ENCODE peak calls at places on chromosome 17, in eight cellular contexts. One of them, this sample, is unnamed.

GRCh38 chr17:7063518-7064094 is 16.4 kb downstream of the CLEC10A start:
- DNase-seq in psoas muscle: no peak
- DNase-seq in AG09309: no peak
- DNase-seq in GM12865: no peak
- DNase-seq in gastrocnemius medialis: no peak
- DNase-seq in transverse colon: no peak
- DNase-seq in HCT116: no peak
- DNase-seq in fibroblast of mammary gland: peak
- DNase-seq in this sample: no peak

GRCh38 chr17:29570521-29570920 is 2.0 kb downstream of the TP53I13 start:
- DNase-seq in gastrocnemius medialis: no peak
- DNase-seq in GM12865: no peak
- DNase-seq in transverse colon: peak
- DNase-seq in HCT116: no peak
- DNase-seq in psoas muscle: no peak
- DNase-seq in fibroblast of mammary gland: no peak
- DNase-seq in AG09309: no peak
- DNase-seq in this sample: peak

GRCh38 chr17:78836420-78837021 is 4.1 kb downstream of the USP36 start:
- DNase-seq in fibroblast of mammary gland: no peak
- DNase-seq in gastrocnemius medialis: no peak
- DNase-seq in GM12865: no peak
- DNase-seq in HCT116: no peak
- DNase-seq in psoas muscle: no peak
- DNase-seq in AG09309: no peak
- DNase-seq in transverse colon: no peak
- DNase-seq in this sample: no peak

GRCh38 chr17:79160980-79161621 is 86.5 kb downstream of the ENGASE start:
- DNase-seq in gastrocnemius medialis: no peak
- DNase-seq in transverse colon: no peak
- DNase-seq in AG09309: no peak
- DNase-seq in psoas muscle: no peak
- DNase-seq in fibroblast of mammary gland: no peak
- DNase-seq in GM12865: peak
- DNase-seq in HCT116: no peak
- DNase-seq in this sample: no peak

GRCh38 chr17:76752006-76752405 is 14.1 kb downstream of the MFSD11 start:
- DNase-seq in transverse colon: no peak
- DNase-seq in gastrocnemius medialis: no peak
- DNase-seq in psoas muscle: no peak
- DNase-seq in GM12865: no peak
- DNase-seq in AG09309: no peak
- DNase-seq in fibroblast of mammary gland: no peak
- DNase-seq in HCT116: no peak
- DNase-seq in this sample: no peak

GRCh38 chr17:45791935-45792334 is 7.8 kb downstream of the CRHR1 start:
- DNase-seq in psoas muscle: no peak
- DNase-seq in transverse colon: no peak
- DNase-seq in GM12865: no peak
- DNase-seq in fibroblast of mammary gland: no peak
- DNase-seq in AG09309: no peak
- DNase-seq in gastrocnemius medialis: no peak
- DNase-seq in HCT116: no peak
- DNase-seq in this sample: no peak

GRCh38 chr17:45783593-45784292 is 377 bp upstream of the CRHR1 start:
- DNase-seq in HCT116: no peak
- DNase-seq in AG09309: no peak
- DNase-seq in gastrocnemius medialis: no peak
- DNase-seq in fibroblast of mammary gland: no peak
- DNase-seq in transverse colon: no peak
- DNase-seq in psoas muscle: peak
- DNase-seq in GM12865: no peak
- DNase-seq in this sample: peak

GRCh38 chr17:68780561-68780960 is 174.6 kb downstream of the ABCA8 start:
- DNase-seq in transverse colon: no peak
- DNase-seq in fibroblast of mammary gland: no peak
- DNase-seq in AG09309: no peak
- DNase-seq in psoas muscle: no peak
- DNase-seq in GM12865: no peak
- DNase-seq in gastrocnemius medialis: no peak
- DNase-seq in HCT116: no peak
- DNase-seq in this sample: no peak

GRCh38 chr17:79797492-79798295 is 817 bp upstream of the CBX8 start:
- DNase-seq in gastrocnemius medialis: no peak
- DNase-seq in fibroblast of mammary gland: no peak
- DNase-seq in GM12865: peak
- DNase-seq in transverse colon: no peak
- DNase-seq in psoas muscle: peak
- DNase-seq in HCT116: no peak
- DNase-seq in AG09309: no peak
- DNase-seq in this sample: no peak

GRCh38 chr17:80195671-80196529 is 24.2 kb downstream of the SGSH start:
- DNase-seq in fibroblast of mammary gland: no peak
- DNase-seq in GM12865: peak
- DNase-seq in psoas muscle: no peak
- DNase-seq in HCT116: no peak
- DNase-seq in AG09309: no peak
- DNase-seq in transverse colon: no peak
- DNase-seq in gastrocnemius medialis: no peak
- DNase-seq in this sample: peak

GRCh38 chr17:55416000-55416399 is 5.6 kb downstream of the MMD start:
- DNase-seq in psoas muscle: no peak
- DNase-seq in HCT116: no peak
- DNase-seq in AG09309: no peak
- DNase-seq in transverse colon: no peak
- DNase-seq in GM12865: no peak
- DNase-seq in gastrocnemius medialis: no peak
- DNase-seq in fibroblast of mammary gland: no peak
- DNase-seq in this sample: no peak

GRCh38 chr17:27938864-27939263 is 45.7 kb upstream of the LYRM9 start:
- DNase-seq in HCT116: no peak
- DNase-seq in AG09309: no peak
- DNase-seq in GM12865: no peak
- DNase-seq in gastrocnemius medialis: no peak
- DNase-seq in transverse colon: no peak
- DNase-seq in psoas muscle: no peak
- DNase-seq in fibroblast of mammary gland: no peak
- DNase-seq in this sample: no peak
- TF ChIP-seq CTCF in HCT116: no peak
- TF ChIP-seq CTCF in AG09309: no peak
- TF ChIP-seq CTCF in GM12865: no peak
- TF ChIP-seq CTCF in gastrocnemius medialis: no peak
- TF ChIP-seq CTCF in transverse colon: no peak
- TF ChIP-seq CTCF in psoas muscle: no peak
- TF ChIP-seq CTCF in fibroblast of mammary gland: no peak
- TF ChIP-seq CTCF in this sample: no peak

GRCh38 chr17:82129095-82129494 is 31.1 kb upstream of the FASN start:
- DNase-seq in GM12865: no peak
- DNase-seq in AG09309: no peak
- DNase-seq in gastrocnemius medialis: no peak
- DNase-seq in fibroblast of mammary gland: no peak
- DNase-seq in psoas muscle: no peak
- DNase-seq in HCT116: peak
- DNase-seq in transverse colon: no peak
- DNase-seq in this sample: no peak
- TF ChIP-seq CTCF in GM12865: no peak
- TF ChIP-seq CTCF in AG09309: peak
- TF ChIP-seq CTCF in gastrocnemius medialis: no peak
- TF ChIP-seq CTCF in fibroblast of mammary gland: peak
- TF ChIP-seq CTCF in psoas muscle: no peak
- TF ChIP-seq CTCF in HCT116: peak
- TF ChIP-seq CTCF in transverse colon: no peak
- TF ChIP-seq CTCF in this sample: peak

GRCh38 chr17:3729881-3730280 is 6.2 kb downstream of the HASPIN start:
- DNase-seq in transverse colon: no peak
- DNase-seq in AG09309: no peak
- DNase-seq in fibroblast of mammary gland: no peak
- DNase-seq in GM12865: no peak
- DNase-seq in gastrocnemius medialis: no peak
- DNase-seq in HCT116: no peak
- DNase-seq in psoas muscle: no peak
- DNase-seq in this sample: no peak

GRCh38 chr17:3727041-3727440 is 3.3 kb downstream of the HASPIN start:
- DNase-seq in psoas muscle: no peak
- DNase-seq in HCT116: no peak
- DNase-seq in gastrocnemius medialis: no peak
- DNase-seq in fibroblast of mammary gland: no peak
- DNase-seq in transverse colon: no peak
- DNase-seq in GM12865: peak
- DNase-seq in AG09309: no peak
- DNase-seq in this sample: peak

GRCh38 chr17:3735515-3735914 is 11.8 kb downstream of the HASPIN start:
- DNase-seq in transverse colon: no peak
- DNase-seq in psoas muscle: no peak
- DNase-seq in gastrocnemius medialis: no peak
- DNase-seq in AG09309: no peak
- DNase-seq in HCT116: no peak
- DNase-seq in GM12865: no peak
- DNase-seq in fibroblast of mammary gland: no peak
- DNase-seq in this sample: no peak

GRCh38 chr17:3730881-3731429 is 7.3 kb downstream of the HASPIN start:
- DNase-seq in HCT116: no peak
- DNase-seq in psoas muscle: no peak
- DNase-seq in fibroblast of mammary gland: no peak
- DNase-seq in AG09309: no peak
- DNase-seq in transverse colon: no peak
- DNase-seq in gastrocnemius medialis: no peak
- DNase-seq in GM12865: no peak
- DNase-seq in this sample: no peak

GRCh38 chr17:3732171-3732570 is 8.5 kb downstream of the HASPIN start:
- DNase-seq in GM12865: peak
- DNase-seq in HCT116: no peak
- DNase-seq in psoas muscle: no peak
- DNase-seq in AG09309: no peak
- DNase-seq in gastrocnemius medialis: no peak
- DNase-seq in transverse colon: peak
- DNase-seq in fibroblast of mammary gland: peak
- DNase-seq in this sample: peak
- TF ChIP-seq CTCF in GM12865: peak
- TF ChIP-seq CTCF in HCT116: no peak
- TF ChIP-seq CTCF in psoas muscle: no peak
- TF ChIP-seq CTCF in AG09309: no peak
- TF ChIP-seq CTCF in gastrocnemius medialis: peak
- TF ChIP-seq CTCF in transverse colon: no peak
- TF ChIP-seq CTCF in fibroblast of mammary gland: no peak
- TF ChIP-seq CTCF in this sample: peak

GRCh38 chr17:38603786-38604478 is 1.8 kb downstream of the SRCIN1 start:
- DNase-seq in transverse colon: no peak
- DNase-seq in psoas muscle: no peak
- DNase-seq in AG09309: no peak
- DNase-seq in gastrocnemius medialis: no peak
- DNase-seq in fibroblast of mammary gland: no peak
- DNase-seq in GM12865: no peak
- DNase-seq in HCT116: no peak
- DNase-seq in this sample: no peak

GRCh38 chr17:38605852-38606645 is at the start of gene SRCIN1:
- DNase-seq in AG09309: no peak
- DNase-seq in HCT116: no peak
- DNase-seq in fibroblast of mammary gland: no peak
- DNase-seq in GM12865: peak
- DNase-seq in gastrocnemius medialis: no peak
- DNase-seq in transverse colon: peak
- DNase-seq in psoas muscle: peak
- DNase-seq in this sample: peak

GRCh38 chr17:38602862-38603785 is 2.6 kb downstream of the SRCIN1 start:
- DNase-seq in gastrocnemius medialis: no peak
- DNase-seq in psoas muscle: peak
- DNase-seq in AG09309: no peak
- DNase-seq in fibroblast of mammary gland: no peak
- DNase-seq in GM12865: no peak
- DNase-seq in HCT116: no peak
- DNase-seq in transverse colon: no peak
- DNase-seq in this sample: no peak

GRCh38 chr17:38605230-38605851 is 411 bp downstream of the SRCIN1 start:
- DNase-seq in GM12865: no peak
- DNase-seq in AG09309: no peak
- DNase-seq in fibroblast of mammary gland: no peak
- DNase-seq in psoas muscle: no peak
- DNase-seq in transverse colon: no peak
- DNase-seq in gastrocnemius medialis: no peak
- DNase-seq in HCT116: no peak
- DNase-seq in this sample: peak

DNA sequence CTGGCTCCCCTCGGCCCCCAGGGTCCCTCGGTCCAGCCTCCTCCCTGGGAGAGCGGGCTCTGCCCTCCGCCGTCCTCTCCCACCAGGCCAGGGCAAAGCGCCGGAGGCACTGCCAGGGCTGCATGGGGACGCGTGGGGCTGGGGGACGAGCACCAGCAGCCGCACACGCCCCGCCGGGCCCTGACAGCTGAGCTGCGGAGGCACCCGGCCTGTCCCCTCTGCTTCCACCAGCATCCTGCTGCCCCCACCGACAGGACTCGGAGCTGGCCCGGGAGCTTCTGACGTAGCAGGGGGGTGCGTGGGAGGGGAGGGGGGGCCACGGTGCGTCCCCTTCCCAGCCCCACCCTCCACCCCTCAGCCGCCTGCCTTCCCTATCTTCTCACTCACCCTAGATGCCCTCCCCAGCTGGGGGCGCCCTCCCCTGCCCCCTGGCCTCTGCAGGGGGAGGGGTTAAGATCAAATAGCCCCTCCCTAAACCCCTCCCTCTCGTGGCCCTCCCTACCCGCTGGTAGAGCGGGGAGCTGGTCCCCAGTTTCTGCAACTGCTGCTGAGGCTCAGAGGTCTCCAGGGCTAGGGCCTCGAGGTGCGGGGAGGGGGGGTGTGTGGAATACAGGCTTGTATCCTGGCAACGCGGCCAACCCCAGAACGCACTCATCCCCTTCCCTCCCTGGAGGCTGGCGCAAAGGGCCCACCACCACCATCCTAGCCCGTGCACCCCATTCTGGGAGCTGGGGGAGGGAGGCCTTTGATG is 1.1 kb downstream of the SRCIN1 start:
- DNase-seq in transverse colon: no peak
- DNase-seq in fibroblast of mammary gland: no peak
- DNase-seq in gastrocnemius medialis: no peak
- DNase-seq in psoas muscle: peak
- DNase-seq in HCT116: no peak
- DNase-seq in AG09309: no peak
- DNase-seq in GM12865: peak
- DNase-seq in this sample: peak
- TF ChIP-seq CTCF in transverse colon: no peak
- TF ChIP-seq CTCF in fibroblast of mammary gland: no peak
- TF ChIP-seq CTCF in gastrocnemius medialis: no peak
- TF ChIP-seq CTCF in psoas muscle: no peak
- TF ChIP-seq CTCF in HCT116: peak
- TF ChIP-seq CTCF in AG09309: no peak
- TF ChIP-seq CTCF in GM12865: no peak
- TF ChIP-seq CTCF in this sample: no peak

This sample was measured in GM20000.